ENCODE peak calls at places on chromosomes 1 and 21, in five cellular contexts. One of them, this sample, is unnamed.

GRCh38 chr21:33734818-33735217 is 92.5 kb downstream of the ITSN1 start:
- DNase-seq in H54: no peak
- DNase-seq in stimulated activated CD4-positive, alpha-beta T cell treated with anti-CD3 and anti-CD28 coated beads, Interleukin-4, amount 100 ng/mL, for 24 hours: no peak
- DNase-seq in epithelial cell of esophagus: no peak
- DNase-seq in A549: no peak
- DNase-seq in this sample: no peak

GRCh38 chr1:54681396-54681795 is 34.3 kb upstream of the TTC4 start:
- DNase-seq in H54: no peak
- DNase-seq in stimulated activated CD4-positive, alpha-beta T cell treated with anti-CD3 and anti-CD28 coated beads, Interleukin-4, amount 100 ng/mL, for 24 hours: no peak
- DNase-seq in epithelial cell of esophagus: no peak
- DNase-seq in A549: no peak
- DNase-seq in this sample: peak

GRCh38 chr1:106793686-106794085 is 262.8 kb upstream of the PRMT6 start:
- DNase-seq in H54: no peak
- DNase-seq in stimulated activated CD4-positive, alpha-beta T cell treated with anti-CD3 and anti-CD28 coated beads, Interleukin-4, amount 100 ng/mL, for 24 hours: no peak
- DNase-seq in epithelial cell of esophagus: no peak
- DNase-seq in A549: no peak
- DNase-seq in this sample: no peak

GRCh38 chr1:210117681-210118170 is 114.9 kb upstream of the SERTAD4 start:
- DNase-seq in H54: no peak
- DNase-seq in stimulated activated CD4-positive, alpha-beta T cell treated with anti-CD3 and anti-CD28 coated beads, Interleukin-4, amount 100 ng/mL, for 24 hours: no peak
- DNase-seq in epithelial cell of esophagus: no peak
- DNase-seq in A549: no peak
- DNase-seq in this sample: no peak

GRCh38 chr1:14980801-14981200 is 172.7 kb upstream of the TMEM51 start:
- DNase-seq in H54: no peak
- DNase-seq in stimulated activated CD4-positive, alpha-beta T cell treated with anti-CD3 and anti-CD28 coated beads, Interleukin-4, amount 100 ng/mL, for 24 hours: no peak
- DNase-seq in epithelial cell of esophagus: no peak
- DNase-seq in A549: no peak
- DNase-seq in this sample: no peak

GRCh38 chr1:22096463-22096862 is 44.0 kb downstream of the CDC42 start:
- DNase-seq in H54: no peak
- DNase-seq in stimulated activated CD4-positive, alpha-beta T cell treated with anti-CD3 and anti-CD28 coated beads, Interleukin-4, amount 100 ng/mL, for 24 hours: no peak
- DNase-seq in epithelial cell of esophagus: no peak
- DNase-seq in A549: no peak
- DNase-seq in this sample: no peak

GRCh38 chr1:225862581-225862950 is 19.6 kb downstream of the TMEM63A start:
- DNase-seq in H54: no peak
- DNase-seq in stimulated activated CD4-positive, alpha-beta T cell treated with anti-CD3 and anti-CD28 coated beads, Interleukin-4, amount 100 ng/mL, for 24 hours: no peak
- DNase-seq in epithelial cell of esophagus: no peak
- DNase-seq in A549: no peak
- DNase-seq in this sample: no peak

GRCh38 chr1:109640285-109640865 is 15.5 kb upstream of the GSTM4 start:
- DNase-seq in H54: peak
- DNase-seq in stimulated activated CD4-positive, alpha-beta T cell treated with anti-CD3 and anti-CD28 coated beads, Interleukin-4, amount 100 ng/mL, for 24 hours: peak
- DNase-seq in epithelial cell of esophagus: peak
- DNase-seq in A549: no peak
- DNase-seq in this sample: peak

GRCh38 chr1:227372662-227373061 is 54.4 kb upstream of the CDC42BPA start:
- DNase-seq in H54: no peak
- DNase-seq in stimulated activated CD4-positive, alpha-beta T cell treated with anti-CD3 and anti-CD28 coated beads, Interleukin-4, amount 100 ng/mL, for 24 hours: no peak
- DNase-seq in epithelial cell of esophagus: peak
- DNase-seq in A549: peak
- DNase-seq in this sample: no peak